ENCODE peak calls at places on chromosomes 12 and 14, in four cellular contexts. T is activated CD4-positive, alpha-beta T cell treated with anti-CD3 and anti-CD28 coated beads, Interleukin-2, amount 10 ng/mL, durations not matched to agents 7 days and 5 days; I is NCI-H1417; X is EL. N is an unnamed sample.

GRCh38 chr12:31600252-31600651 is 9.3 kb upstream of the DENND5B start:
- DNase-seq in T (no peak), I (no peak), X (no peak), N (no peak)

GRCh38 chr12:1949771-1950470 is 31.5 kb upstream of the CACNA2D4 start:
- DNase-seq in T (no peak), I (no peak), X (no peak), N (no peak)

GRCh38 chr12:122422769-122423257 is 344 bp upstream of the CLIP1 start:
- DNase-seq in T (peak; percentile 32), I (peak; percentile 58), X (peak; percentile 74), N (peak; percentile 50)

GRCh38 chr14:103512701-103513611 is 9.7 kb downstream of the CKB start:
- DNase-seq in T (no peak), I (peak; percentile 27), X (peak; percentile 50), N (no peak)

GRCh38 chr14:94659953-94660946 is 48.1 kb downstream of the SERPINA3 start:
- DNase-seq in T (no peak), I (no peak), X (no peak), N (no peak)

GRCh38 chr12:31594681-31595080 is 3.7 kb upstream of the DENND5B start:
- DNase-seq in T (no peak), I (no peak), X (peak; percentile 61), N (no peak)

GRCh38 chr12:210277-211141 is 3.4 kb downstream of the SLC6A12 start:
- DNase-seq in T (no peak), I (no peak), X (no peak), N (no peak)

GRCh38 chr12:120437735-120438494 is at the start of gene COX6A1:
- DNase-seq in T (peak; percentile 99), I (peak; percentile 100), X (peak; percentile 98), N (peak; percentile 98)